ENCODE peak calls at places on chromosomes 12 and 14, in eight cellular contexts. One of them, this sample, is unnamed.

GRCh38 chr14:53890611-53891091 is 66.0 kb downstream of the BMP4 start:
- DNase-seq in glutamatergic neuron: no peak
- DNase-seq in adipocyte: no peak
- DNase-seq in naive thymus-derived CD8-positive, alpha-beta T cell: no peak
- DNase-seq in B cell: no peak
- DNase-seq in stimulated activated CD4-positive, alpha-beta T cell treated with anti-CD3 and anti-CD28 coated beads, Interleukin-1b, Interleukin-23, amount 100 ng/mL, for 1 hour: no peak
- DNase-seq in activated naive CD8-positive, alpha-beta T cell treated with anti-CD3 and anti-CD28 coated beads for 36 hours: no peak
- DNase-seq in CMK: no peak
- DNase-seq in this sample: no peak

GRCh38 chr14:86015916-86016315 is 486.0 kb downstream of the FLRT2 start:
- DNase-seq in activated naive CD8-positive, alpha-beta T cell treated with anti-CD3 and anti-CD28 coated beads for 36 hours: no peak
- DNase-seq in naive thymus-derived CD8-positive, alpha-beta T cell: no peak
- DNase-seq in adipocyte: peak; percentile 31
- DNase-seq in B cell: no peak
- DNase-seq in CMK: no peak
- DNase-seq in stimulated activated CD4-positive, alpha-beta T cell treated with anti-CD3 and anti-CD28 coated beads, Interleukin-1b, Interleukin-23, amount 100 ng/mL, for 1 hour: no peak
- DNase-seq in glutamatergic neuron: no peak
- DNase-seq in this sample: no peak

GRCh38 chr14:32342854-32343200 is 13.7 kb downstream of the AKAP6 start:
- DNase-seq in adipocyte: no peak
- DNase-seq in stimulated activated CD4-positive, alpha-beta T cell treated with anti-CD3 and anti-CD28 coated beads, Interleukin-1b, Interleukin-23, amount 100 ng/mL, for 1 hour: no peak
- DNase-seq in B cell: no peak
- DNase-seq in CMK: no peak
- DNase-seq in naive thymus-derived CD8-positive, alpha-beta T cell: no peak
- DNase-seq in activated naive CD8-positive, alpha-beta T cell treated with anti-CD3 and anti-CD28 coated beads for 36 hours: no peak
- DNase-seq in glutamatergic neuron: no peak
- DNase-seq in this sample: no peak

GRCh38 chr12:75533239-75533638 is 21.8 kb upstream of the KRR1 start:
- DNase-seq in naive thymus-derived CD8-positive, alpha-beta T cell: no peak
- DNase-seq in stimulated activated CD4-positive, alpha-beta T cell treated with anti-CD3 and anti-CD28 coated beads, Interleukin-1b, Interleukin-23, amount 100 ng/mL, for 1 hour: no peak
- DNase-seq in glutamatergic neuron: no peak
- DNase-seq in B cell: no peak
- DNase-seq in adipocyte: no peak
- DNase-seq in activated naive CD8-positive, alpha-beta T cell treated with anti-CD3 and anti-CD28 coated beads for 36 hours: no peak
- DNase-seq in CMK: no peak
- DNase-seq in this sample: no peak

GRCh38 chr12:4117386-4118016 is 156.1 kb upstream of the CCND2 start:
- DNase-seq in CMK: no peak
- DNase-seq in glutamatergic neuron: no peak
- DNase-seq in naive thymus-derived CD8-positive, alpha-beta T cell: no peak
- DNase-seq in activated naive CD8-positive, alpha-beta T cell treated with anti-CD3 and anti-CD28 coated beads for 36 hours: no peak
- DNase-seq in stimulated activated CD4-positive, alpha-beta T cell treated with anti-CD3 and anti-CD28 coated beads, Interleukin-1b, Interleukin-23, amount 100 ng/mL, for 1 hour: no peak
- DNase-seq in B cell: no peak
- DNase-seq in adipocyte: no peak
- DNase-seq in this sample: no peak

GRCh38 chr14:70036665-70037064 is 152.1 kb downstream of the SLC8A3 start:
- DNase-seq in CMK: no peak
- DNase-seq in stimulated activated CD4-positive, alpha-beta T cell treated with anti-CD3 and anti-CD28 coated beads, Interleukin-1b, Interleukin-23, amount 100 ng/mL, for 1 hour: no peak
- DNase-seq in activated naive CD8-positive, alpha-beta T cell treated with anti-CD3 and anti-CD28 coated beads for 36 hours: no peak
- DNase-seq in B cell: no peak
- DNase-seq in naive thymus-derived CD8-positive, alpha-beta T cell: no peak
- DNase-seq in glutamatergic neuron: no peak
- DNase-seq in adipocyte: no peak
- DNase-seq in this sample: no peak

GRCh38 chr12:56258820-56259183 is 618 bp upstream of the ANKRD52 start:
- DNase-seq in glutamatergic neuron: no peak
- DNase-seq in activated naive CD8-positive, alpha-beta T cell treated with anti-CD3 and anti-CD28 coated beads for 36 hours: no peak
- DNase-seq in CMK: no peak
- DNase-seq in adipocyte: no peak
- DNase-seq in naive thymus-derived CD8-positive, alpha-beta T cell: no peak
- DNase-seq in B cell: no peak
- DNase-seq in stimulated activated CD4-positive, alpha-beta T cell treated with anti-CD3 and anti-CD28 coated beads, Interleukin-1b, Interleukin-23, amount 100 ng/mL, for 1 hour: no peak
- DNase-seq in this sample: no peak

GRCh38 chr12:130374083-130374482 is 36.4 kb downstream of the PIWIL1 start:
- DNase-seq in stimulated activated CD4-positive, alpha-beta T cell treated with anti-CD3 and anti-CD28 coated beads, Interleukin-1b, Interleukin-23, amount 100 ng/mL, for 1 hour: no peak
- DNase-seq in adipocyte: no peak
- DNase-seq in CMK: no peak
- DNase-seq in B cell: no peak
- DNase-seq in activated naive CD8-positive, alpha-beta T cell treated with anti-CD3 and anti-CD28 coated beads for 36 hours: no peak
- DNase-seq in naive thymus-derived CD8-positive, alpha-beta T cell: no peak
- DNase-seq in glutamatergic neuron: no peak
- DNase-seq in this sample: no peak

GRCh38 chr14:105126970-105127307 is 41.6 kb downstream of the JAG2 start:
- DNase-seq in activated naive CD8-positive, alpha-beta T cell treated with anti-CD3 and anti-CD28 coated beads for 36 hours: no peak
- DNase-seq in B cell: no peak
- DNase-seq in CMK: no peak
- DNase-seq in naive thymus-derived CD8-positive, alpha-beta T cell: no peak
- DNase-seq in glutamatergic neuron: no peak
- DNase-seq in adipocyte: no peak
- DNase-seq in stimulated activated CD4-positive, alpha-beta T cell treated with anti-CD3 and anti-CD28 coated beads, Interleukin-1b, Interleukin-23, amount 100 ng/mL, for 1 hour: no peak
- DNase-seq in this sample: no peak

GRCh38 chr12:1808036-1808797 is 12.1 kb upstream of the LRTM2 start:
- DNase-seq in glutamatergic neuron: peak; percentile 14
- DNase-seq in activated naive CD8-positive, alpha-beta T cell treated with anti-CD3 and anti-CD28 coated beads for 36 hours: no peak
- DNase-seq in naive thymus-derived CD8-positive, alpha-beta T cell: peak; percentile 50
- DNase-seq in stimulated activated CD4-positive, alpha-beta T cell treated with anti-CD3 and anti-CD28 coated beads, Interleukin-1b, Interleukin-23, amount 100 ng/mL, for 1 hour: no peak
- DNase-seq in B cell: no peak
- DNase-seq in CMK: no peak
- DNase-seq in adipocyte: no peak
- DNase-seq in this sample: no peak

GRCh38 chr14:77037886-77038511 is 9.5 kb upstream of the IRF2BPL start:
- DNase-seq in B cell: no peak
- DNase-seq in glutamatergic neuron: no peak
- DNase-seq in stimulated activated CD4-positive, alpha-beta T cell treated with anti-CD3 and anti-CD28 coated beads, Interleukin-1b, Interleukin-23, amount 100 ng/mL, for 1 hour: no peak
- DNase-seq in CMK: peak; percentile 40
- DNase-seq in activated naive CD8-positive, alpha-beta T cell treated with anti-CD3 and anti-CD28 coated beads for 36 hours: peak; percentile 60
- DNase-seq in naive thymus-derived CD8-positive, alpha-beta T cell: peak; percentile 71
- DNase-seq in adipocyte: peak; percentile 59
- DNase-seq in this sample: peak; percentile 31

GRCh38 chr12:6778212-6778570 is 5.9 kb downstream of the LAG3 start:
- DNase-seq in activated naive CD8-positive, alpha-beta T cell treated with anti-CD3 and anti-CD28 coated beads for 36 hours: no peak
- DNase-seq in naive thymus-derived CD8-positive, alpha-beta T cell: no peak
- DNase-seq in adipocyte: peak; percentile 50
- DNase-seq in glutamatergic neuron: peak; percentile 77
- DNase-seq in CMK: no peak
- DNase-seq in B cell: peak; percentile 40
- DNase-seq in stimulated activated CD4-positive, alpha-beta T cell treated with anti-CD3 and anti-CD28 coated beads, Interleukin-1b, Interleukin-23, amount 100 ng/mL, for 1 hour: no peak
- DNase-seq in this sample: no peak

GRCh38 chr14:49640540-49641417 is 5.7 kb upstream of the DNAAF2 start:
- DNase-seq in stimulated activated CD4-positive, alpha-beta T cell treated with anti-CD3 and anti-CD28 coated beads, Interleukin-1b, Interleukin-23, amount 100 ng/mL, for 1 hour: no peak
- DNase-seq in naive thymus-derived CD8-positive, alpha-beta T cell: no peak
- DNase-seq in CMK: no peak
- DNase-seq in activated naive CD8-positive, alpha-beta T cell treated with anti-CD3 and anti-CD28 coated beads for 36 hours: no peak
- DNase-seq in B cell: no peak
- DNase-seq in glutamatergic neuron: no peak
- DNase-seq in adipocyte: no peak
- DNase-seq in this sample: no peak

GRCh38 chr12:124786065-124786964 is 77.3 kb downstream of the SCARB1 start:
- DNase-seq in naive thymus-derived CD8-positive, alpha-beta T cell: no peak
- DNase-seq in adipocyte: peak; percentile 94
- DNase-seq in activated naive CD8-positive, alpha-beta T cell treated with anti-CD3 and anti-CD28 coated beads for 36 hours: no peak
- DNase-seq in glutamatergic neuron: peak; percentile 77
- DNase-seq in stimulated activated CD4-positive, alpha-beta T cell treated with anti-CD3 and anti-CD28 coated beads, Interleukin-1b, Interleukin-23, amount 100 ng/mL, for 1 hour: no peak
- DNase-seq in CMK: no peak
- DNase-seq in B cell: no peak
- DNase-seq in this sample: no peak

GRCh38 chr12:51714666-51715065 is 123.6 kb downstream of the SCN8A start:
- DNase-seq in glutamatergic neuron: no peak
- DNase-seq in stimulated activated CD4-positive, alpha-beta T cell treated with anti-CD3 and anti-CD28 coated beads, Interleukin-1b, Interleukin-23, amount 100 ng/mL, for 1 hour: no peak
- DNase-seq in adipocyte: peak; percentile 17
- DNase-seq in activated naive CD8-positive, alpha-beta T cell treated with anti-CD3 and anti-CD28 coated beads for 36 hours: no peak
- DNase-seq in B cell: no peak
- DNase-seq in naive thymus-derived CD8-positive, alpha-beta T cell: no peak
- DNase-seq in CMK: no peak
- DNase-seq in this sample: no peak

GRCh38 chr14:23056257-23056955 is 914 bp downstream of the CDH24 start:
- DNase-seq in glutamatergic neuron: peak; percentile 85
- DNase-seq in adipocyte: peak; percentile 81
- DNase-seq in activated naive CD8-positive, alpha-beta T cell treated with anti-CD3 and anti-CD28 coated beads for 36 hours: peak; percentile 76
- DNase-seq in CMK: no peak
- DNase-seq in naive thymus-derived CD8-positive, alpha-beta T cell: peak; percentile 78
- DNase-seq in B cell: peak; percentile 95
- DNase-seq in stimulated activated CD4-positive, alpha-beta T cell treated with anti-CD3 and anti-CD28 coated beads, Interleukin-1b, Interleukin-23, amount 100 ng/mL, for 1 hour: peak; percentile 53
- DNase-seq in this sample: peak; percentile 51

GRCh38 chr12:120394483-120395367 is 25.8 kb upstream of the MSI1 start:
- DNase-seq in stimulated activated CD4-positive, alpha-beta T cell treated with anti-CD3 and anti-CD28 coated beads, Interleukin-1b, Interleukin-23, amount 100 ng/mL, for 1 hour: no peak
- DNase-seq in B cell: no peak
- DNase-seq in naive thymus-derived CD8-positive, alpha-beta T cell: no peak
- DNase-seq in activated naive CD8-positive, alpha-beta T cell treated with anti-CD3 and anti-CD28 coated beads for 36 hours: no peak
- DNase-seq in adipocyte: no peak
- DNase-seq in glutamatergic neuron: peak; percentile 29
- DNase-seq in CMK: no peak
- DNase-seq in this sample: no peak

GRCh38 chr14:30291216-30291615 is 267.7 kb upstream of the G2E3 start:
- DNase-seq in CMK: no peak
- DNase-seq in stimulated activated CD4-positive, alpha-beta T cell treated with anti-CD3 and anti-CD28 coated beads, Interleukin-1b, Interleukin-23, amount 100 ng/mL, for 1 hour: no peak
- DNase-seq in naive thymus-derived CD8-positive, alpha-beta T cell: no peak
- DNase-seq in B cell: no peak
- DNase-seq in glutamatergic neuron: no peak
- DNase-seq in activated naive CD8-positive, alpha-beta T cell treated with anti-CD3 and anti-CD28 coated beads for 36 hours: no peak
- DNase-seq in adipocyte: peak; percentile 69
- DNase-seq in this sample: no peak

GRCh38 chr12:83461326-83461985 is 774.8 kb downstream of the TMTC2 start:
- DNase-seq in naive thymus-derived CD8-positive, alpha-beta T cell: no peak
- DNase-seq in activated naive CD8-positive, alpha-beta T cell treated with anti-CD3 and anti-CD28 coated beads for 36 hours: no peak
- DNase-seq in glutamatergic neuron: no peak
- DNase-seq in stimulated activated CD4-positive, alpha-beta T cell treated with anti-CD3 and anti-CD28 coated beads, Interleukin-1b, Interleukin-23, amount 100 ng/mL, for 1 hour: no peak
- DNase-seq in adipocyte: peak; percentile 59
- DNase-seq in CMK: no peak
- DNase-seq in B cell: no peak
- DNase-seq in this sample: no peak

GRCh38 chr12:17197971-17198370 is 592.0 kb upstream of the LMO3 start:
- DNase-seq in CMK: no peak
- DNase-seq in naive thymus-derived CD8-positive, alpha-beta T cell: no peak
- DNase-seq in activated naive CD8-positive, alpha-beta T cell treated with anti-CD3 and anti-CD28 coated beads for 36 hours: no peak
- DNase-seq in glutamatergic neuron: no peak
- DNase-seq in B cell: no peak
- DNase-seq in adipocyte: no peak
- DNase-seq in stimulated activated CD4-positive, alpha-beta T cell treated with anti-CD3 and anti-CD28 coated beads, Interleukin-1b, Interleukin-23, amount 100 ng/mL, for 1 hour: no peak
- DNase-seq in this sample: no peak

GRCh38 chr12:7781274-7781673 is 7.9 kb upstream of the NANOG start:
- DNase-seq in adipocyte: no peak
- DNase-seq in B cell: no peak
- DNase-seq in CMK: no peak
- DNase-seq in stimulated activated CD4-positive, alpha-beta T cell treated with anti-CD3 and anti-CD28 coated beads, Interleukin-1b, Interleukin-23, amount 100 ng/mL, for 1 hour: no peak
- DNase-seq in glutamatergic neuron: no peak
- DNase-seq in naive thymus-derived CD8-positive, alpha-beta T cell: no peak
- DNase-seq in activated naive CD8-positive, alpha-beta T cell treated with anti-CD3 and anti-CD28 coated beads for 36 hours: no peak
- DNase-seq in this sample: no peak

GRCh38 chr14:102778616-102779351 is 1.5 kb downstream of the TRAF3 start:
- DNase-seq in CMK: no peak
- DNase-seq in glutamatergic neuron: no peak
- DNase-seq in naive thymus-derived CD8-positive, alpha-beta T cell: no peak
- DNase-seq in adipocyte: peak; percentile 13
- DNase-seq in activated naive CD8-positive, alpha-beta T cell treated with anti-CD3 and anti-CD28 coated beads for 36 hours: no peak
- DNase-seq in B cell: no peak
- DNase-seq in stimulated activated CD4-positive, alpha-beta T cell treated with anti-CD3 and anti-CD28 coated beads, Interleukin-1b, Interleukin-23, amount 100 ng/mL, for 1 hour: no peak
- DNase-seq in this sample: no peak

GRCh38 chr12:105740337-105740736 is 398.4 kb downstream of the NUAK1 start:
- DNase-seq in adipocyte: no peak
- DNase-seq in B cell: no peak
- DNase-seq in stimulated activated CD4-positive, alpha-beta T cell treated with anti-CD3 and anti-CD28 coated beads, Interleukin-1b, Interleukin-23, amount 100 ng/mL, for 1 hour: no peak
- DNase-seq in naive thymus-derived CD8-positive, alpha-beta T cell: no peak
- DNase-seq in glutamatergic neuron: no peak
- DNase-seq in CMK: no peak
- DNase-seq in activated naive CD8-positive, alpha-beta T cell treated with anti-CD3 and anti-CD28 coated beads for 36 hours: no peak
- DNase-seq in this sample: no peak

GRCh38 chr14:91350813-91351507 is 66.7 kb downstream of the CCDC88C start:
- DNase-seq in B cell: peak; percentile 60
- DNase-seq in CMK: no peak
- DNase-seq in naive thymus-derived CD8-positive, alpha-beta T cell: peak; percentile 72
- DNase-seq in adipocyte: no peak
- DNase-seq in activated naive CD8-positive, alpha-beta T cell treated with anti-CD3 and anti-CD28 coated beads for 36 hours: peak; percentile 79
- DNase-seq in stimulated activated CD4-positive, alpha-beta T cell treated with anti-CD3 and anti-CD28 coated beads, Interleukin-1b, Interleukin-23, amount 100 ng/mL, for 1 hour: no peak
- DNase-seq in glutamatergic neuron: no peak
- DNase-seq in this sample: peak; percentile 42

This sample was measured in activated T-helper 1 cell treated with anti-CD3 and anti-CD28 coated beads, Interleukin-2, amount 50 U/mL, for 16 hours.